ENCODE peak calls at places on chromosome X, in seven cellular contexts. One of them, this sample, is unnamed.

GRCh38 chrX:151801980-151802379 is 67.4 kb downstream of the CNGA2 start:
- DNase-seq in ascending aorta: no peak
- DNase-seq in choroid plexus epithelial cell: no peak
- DNase-seq in cardiac muscle cell: no peak
- DNase-seq in astrocyte of the spinal cord: no peak
- DNase-seq in mesenchymal stem cell: no peak
- DNase-seq in HL-60: no peak
- DNase-seq in this sample: no peak

GRCh38 chrX:129739591-129739990 is 812 bp downstream of the XPNPEP2 start:
- DNase-seq in ascending aorta: no peak
- DNase-seq in choroid plexus epithelial cell: no peak
- DNase-seq in cardiac muscle cell: no peak
- DNase-seq in astrocyte of the spinal cord: no peak
- DNase-seq in mesenchymal stem cell: no peak
- DNase-seq in HL-60: no peak
- DNase-seq in this sample: no peak

GRCh38 chrX:103562801-103563200 is 22.5 kb upstream of the TCEAL4 start:
- DNase-seq in ascending aorta: no peak
- DNase-seq in choroid plexus epithelial cell: no peak
- DNase-seq in cardiac muscle cell: no peak
- DNase-seq in astrocyte of the spinal cord: no peak
- DNase-seq in mesenchymal stem cell: no peak
- DNase-seq in HL-60: no peak
- DNase-seq in this sample: no peak

GRCh38 chrX:131734621-131735020 is 190.7 kb downstream of the OR13H1 start:
- DNase-seq in ascending aorta: peak
- DNase-seq in choroid plexus epithelial cell: no peak
- DNase-seq in cardiac muscle cell: no peak
- DNase-seq in astrocyte of the spinal cord: peak
- DNase-seq in mesenchymal stem cell: no peak
- DNase-seq in HL-60: peak
- DNase-seq in this sample: no peak

GRCh38 chrX:56812515-56813105 is 83.6 kb downstream of the NBDY start:
- DNase-seq in ascending aorta: no peak
- DNase-seq in choroid plexus epithelial cell: peak
- DNase-seq in cardiac muscle cell: no peak
- DNase-seq in astrocyte of the spinal cord: no peak
- DNase-seq in mesenchymal stem cell: peak
- DNase-seq in HL-60: no peak
- DNase-seq in this sample: no peak

GRCh38 chrX:152072236-152072635 is 66.1 kb downstream of the MAGEA10 start:
- DNase-seq in ascending aorta: no peak
- DNase-seq in choroid plexus epithelial cell: peak
- DNase-seq in cardiac muscle cell: no peak
- DNase-seq in astrocyte of the spinal cord: peak
- DNase-seq in mesenchymal stem cell: peak
- DNase-seq in HL-60: no peak
- DNase-seq in this sample: no peak

GRCh38 chrX:150161092-150161672 is 201.9 kb upstream of the MAMLD1 start:
- DNase-seq in ascending aorta: no peak
- DNase-seq in choroid plexus epithelial cell: no peak
- DNase-seq in cardiac muscle cell: no peak
- DNase-seq in astrocyte of the spinal cord: no peak
- DNase-seq in mesenchymal stem cell: no peak
- DNase-seq in HL-60: no peak
- DNase-seq in this sample: no peak

GRCh38 chrX:38347136-38347535 is 5.3 kb upstream of the OTC start:
- DNase-seq in ascending aorta: no peak
- DNase-seq in choroid plexus epithelial cell: peak
- DNase-seq in cardiac muscle cell: peak
- DNase-seq in astrocyte of the spinal cord: peak
- DNase-seq in mesenchymal stem cell: peak
- DNase-seq in HL-60: peak
- DNase-seq in this sample: peak

GRCh38 chrX:150544222-150544787 is 24.1 kb upstream of the MTM1 start:
- DNase-seq in ascending aorta: peak
- DNase-seq in choroid plexus epithelial cell: peak
- DNase-seq in cardiac muscle cell: peak
- DNase-seq in astrocyte of the spinal cord: no peak
- DNase-seq in mesenchymal stem cell: no peak
- DNase-seq in HL-60: no peak
- DNase-seq in this sample: no peak

GRCh38 chrX:100447563-100448397 is 37.7 kb upstream of the PCDH19 start:
- DNase-seq in ascending aorta: peak
- DNase-seq in choroid plexus epithelial cell: peak
- DNase-seq in cardiac muscle cell: peak
- DNase-seq in astrocyte of the spinal cord: peak
- DNase-seq in mesenchymal stem cell: peak
- DNase-seq in HL-60: peak
- DNase-seq in this sample: peak

GRCh38 chrX:35890699-35891098 is 28.8 kb upstream of the CFAP47 start:
- DNase-seq in ascending aorta: no peak
- DNase-seq in choroid plexus epithelial cell: peak
- DNase-seq in cardiac muscle cell: peak
- DNase-seq in astrocyte of the spinal cord: peak
- DNase-seq in mesenchymal stem cell: peak
- DNase-seq in HL-60: peak
- DNase-seq in this sample: peak

GRCh38 chrX:56766554-56767412 is 37.7 kb downstream of the NBDY start:
- DNase-seq in ascending aorta: peak
- DNase-seq in choroid plexus epithelial cell: peak
- DNase-seq in cardiac muscle cell: no peak
- DNase-seq in astrocyte of the spinal cord: no peak
- DNase-seq in mesenchymal stem cell: peak
- DNase-seq in HL-60: no peak
- DNase-seq in this sample: no peak

GRCh38 chrX:53479295-53479694 is 45.1 kb upstream of the HSD17B10 start:
- DNase-seq in ascending aorta: no peak
- DNase-seq in choroid plexus epithelial cell: no peak
- DNase-seq in cardiac muscle cell: no peak
- DNase-seq in astrocyte of the spinal cord: no peak
- DNase-seq in mesenchymal stem cell: peak
- DNase-seq in HL-60: no peak
- DNase-seq in this sample: no peak

GRCh38 chrX:13053171-13053570 is 8.8 kb upstream of the FAM9C start:
- DNase-seq in ascending aorta: no peak
- DNase-seq in choroid plexus epithelial cell: no peak
- DNase-seq in cardiac muscle cell: no peak
- DNase-seq in astrocyte of the spinal cord: no peak
- DNase-seq in mesenchymal stem cell: no peak
- DNase-seq in HL-60: no peak
- DNase-seq in this sample: no peak

GRCh38 chrX:47321978-47322377 is 48.4 kb upstream of the ZNF157 start:
- DNase-seq in ascending aorta: no peak
- DNase-seq in choroid plexus epithelial cell: no peak
- DNase-seq in cardiac muscle cell: no peak
- DNase-seq in astrocyte of the spinal cord: no peak
- DNase-seq in mesenchymal stem cell: no peak
- DNase-seq in HL-60: no peak
- DNase-seq in this sample: no peak

GRCh38 chrX:55867254-55867653 is 149.7 kb downstream of the RRAGB start:
- DNase-seq in ascending aorta: no peak
- DNase-seq in choroid plexus epithelial cell: peak
- DNase-seq in cardiac muscle cell: no peak
- DNase-seq in astrocyte of the spinal cord: peak
- DNase-seq in mesenchymal stem cell: peak
- DNase-seq in HL-60: no peak
- DNase-seq in this sample: peak

GRCh38 chrX:125646195-125646594 is 326.5 kb downstream of the TEX13C start:
- DNase-seq in ascending aorta: no peak
- DNase-seq in choroid plexus epithelial cell: no peak
- DNase-seq in cardiac muscle cell: no peak
- DNase-seq in astrocyte of the spinal cord: no peak
- DNase-seq in mesenchymal stem cell: no peak
- DNase-seq in HL-60: peak
- DNase-seq in this sample: no peak

GRCh38 chrX:12370444-12371089 is 232.3 kb downstream of the FRMPD4 start:
- DNase-seq in ascending aorta: no peak
- DNase-seq in choroid plexus epithelial cell: peak
- DNase-seq in cardiac muscle cell: no peak
- DNase-seq in astrocyte of the spinal cord: no peak
- DNase-seq in mesenchymal stem cell: peak
- DNase-seq in HL-60: no peak
- DNase-seq in this sample: no peak

GRCh38 chrX:125757794-125758564 is 408.1 kb downstream of the DCAF12L2 start:
- DNase-seq in ascending aorta: no peak
- DNase-seq in choroid plexus epithelial cell: no peak
- DNase-seq in cardiac muscle cell: no peak
- DNase-seq in astrocyte of the spinal cord: no peak
- DNase-seq in mesenchymal stem cell: no peak
- DNase-seq in HL-60: no peak
- DNase-seq in this sample: no peak

DNA sequence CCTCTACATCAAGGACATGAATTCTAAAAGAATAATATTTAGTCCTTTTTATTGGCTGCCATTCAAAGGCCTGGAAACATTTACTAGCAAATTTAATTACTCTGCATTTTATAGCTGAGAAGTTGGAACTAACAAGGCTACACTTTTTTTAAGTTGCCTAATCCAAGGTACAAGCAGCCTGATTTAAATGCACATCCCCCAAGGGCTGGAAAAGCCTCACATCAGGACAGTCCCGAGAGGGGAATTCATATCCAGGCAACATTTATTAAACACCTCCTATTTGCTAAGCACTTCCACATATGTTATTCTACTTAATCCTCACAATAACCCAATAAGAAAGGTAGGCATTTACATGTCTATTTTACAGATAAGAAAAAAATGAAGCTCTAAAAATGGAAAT is 81.5 kb downstream of the HS6ST2 start:
- DNase-seq in ascending aorta: no peak
- DNase-seq in choroid plexus epithelial cell: no peak
- DNase-seq in cardiac muscle cell: no peak
- DNase-seq in astrocyte of the spinal cord: no peak
- DNase-seq in mesenchymal stem cell: no peak
- DNase-seq in HL-60: no peak
- DNase-seq in this sample: no peak
- H3K4me3 ChIP-seq in ascending aorta: no peak
- H3K4me3 ChIP-seq in choroid plexus epithelial cell: no peak
- H3K4me3 ChIP-seq in cardiac muscle cell: no peak
- H3K4me3 ChIP-seq in astrocyte of the spinal cord: no peak
- H3K4me3 ChIP-seq in mesenchymal stem cell: no peak
- H3K4me3 ChIP-seq in HL-60: no peak
- H3K4me3 ChIP-seq in this sample: no peak

DNA sequence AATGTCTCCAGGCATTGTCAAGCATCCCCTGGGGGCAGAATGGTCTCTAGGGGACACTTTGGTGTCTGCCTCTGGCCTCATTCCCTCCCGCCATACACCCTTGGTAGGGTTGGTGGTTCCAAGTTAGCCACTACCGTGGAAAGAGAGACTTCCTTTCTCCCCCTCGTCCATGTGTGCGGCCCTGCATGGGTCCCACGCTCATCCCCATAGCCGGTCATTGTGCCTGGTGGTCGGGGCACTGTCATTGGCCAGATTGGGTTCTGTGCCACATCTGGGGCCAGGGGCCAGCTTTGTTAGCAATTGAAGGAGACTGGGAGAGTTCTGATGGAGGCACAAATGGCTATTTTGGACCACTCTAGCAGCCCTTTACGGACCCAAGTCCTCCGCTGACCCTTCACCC is 17.3 kb downstream of the CLCN4 start:
- DNase-seq in ascending aorta: no peak
- DNase-seq in choroid plexus epithelial cell: no peak
- DNase-seq in cardiac muscle cell: no peak
- DNase-seq in astrocyte of the spinal cord: no peak
- DNase-seq in mesenchymal stem cell: no peak
- DNase-seq in HL-60: no peak
- DNase-seq in this sample: no peak
- H3K4me3 ChIP-seq in ascending aorta: no peak
- H3K4me3 ChIP-seq in choroid plexus epithelial cell: no peak
- H3K4me3 ChIP-seq in cardiac muscle cell: no peak
- H3K4me3 ChIP-seq in astrocyte of the spinal cord: no peak
- H3K4me3 ChIP-seq in mesenchymal stem cell: no peak
- H3K4me3 ChIP-seq in HL-60: no peak
- H3K4me3 ChIP-seq in this sample: no peak

GRCh38 chrX:40003982-40004535 is 93.7 kb downstream of the BCOR start:
- DNase-seq in ascending aorta: no peak
- DNase-seq in choroid plexus epithelial cell: no peak
- DNase-seq in cardiac muscle cell: no peak
- DNase-seq in astrocyte of the spinal cord: no peak
- DNase-seq in mesenchymal stem cell: no peak
- DNase-seq in HL-60: no peak
- DNase-seq in this sample: no peak

GRCh38 chrX:40006025-40007017 is 91.4 kb downstream of the BCOR start:
- DNase-seq in ascending aorta: no peak
- DNase-seq in choroid plexus epithelial cell: no peak
- DNase-seq in cardiac muscle cell: peak
- DNase-seq in astrocyte of the spinal cord: no peak
- DNase-seq in mesenchymal stem cell: peak
- DNase-seq in HL-60: peak
- DNase-seq in this sample: peak

GRCh38 chrX:40007136-40007535 is 90.6 kb downstream of the BCOR start:
- DNase-seq in ascending aorta: no peak
- DNase-seq in choroid plexus epithelial cell: no peak
- DNase-seq in cardiac muscle cell: no peak
- DNase-seq in astrocyte of the spinal cord: no peak
- DNase-seq in mesenchymal stem cell: no peak
- DNase-seq in HL-60: no peak
- DNase-seq in this sample: no peak

GRCh38 chrX:40004916-40005289 is 92.9 kb downstream of the BCOR start:
- DNase-seq in ascending aorta: no peak
- DNase-seq in choroid plexus epithelial cell: no peak
- DNase-seq in cardiac muscle cell: no peak
- DNase-seq in astrocyte of the spinal cord: no peak
- DNase-seq in mesenchymal stem cell: no peak
- DNase-seq in HL-60: no peak
- DNase-seq in this sample: no peak

GRCh38 chrX:40005290-40006011 is 92.3 kb downstream of the BCOR start:
- DNase-seq in ascending aorta: no peak
- DNase-seq in choroid plexus epithelial cell: no peak
- DNase-seq in cardiac muscle cell: no peak
- DNase-seq in astrocyte of the spinal cord: no peak
- DNase-seq in mesenchymal stem cell: no peak
- DNase-seq in HL-60: no peak
- DNase-seq in this sample: no peak
- H3K4me3 ChIP-seq in ascending aorta: peak
- H3K4me3 ChIP-seq in choroid plexus epithelial cell: no peak
- H3K4me3 ChIP-seq in cardiac muscle cell: no peak
- H3K4me3 ChIP-seq in astrocyte of the spinal cord: no peak
- H3K4me3 ChIP-seq in mesenchymal stem cell: no peak
- H3K4me3 ChIP-seq in HL-60: no peak
- H3K4me3 ChIP-seq in this sample: no peak

DNA sequence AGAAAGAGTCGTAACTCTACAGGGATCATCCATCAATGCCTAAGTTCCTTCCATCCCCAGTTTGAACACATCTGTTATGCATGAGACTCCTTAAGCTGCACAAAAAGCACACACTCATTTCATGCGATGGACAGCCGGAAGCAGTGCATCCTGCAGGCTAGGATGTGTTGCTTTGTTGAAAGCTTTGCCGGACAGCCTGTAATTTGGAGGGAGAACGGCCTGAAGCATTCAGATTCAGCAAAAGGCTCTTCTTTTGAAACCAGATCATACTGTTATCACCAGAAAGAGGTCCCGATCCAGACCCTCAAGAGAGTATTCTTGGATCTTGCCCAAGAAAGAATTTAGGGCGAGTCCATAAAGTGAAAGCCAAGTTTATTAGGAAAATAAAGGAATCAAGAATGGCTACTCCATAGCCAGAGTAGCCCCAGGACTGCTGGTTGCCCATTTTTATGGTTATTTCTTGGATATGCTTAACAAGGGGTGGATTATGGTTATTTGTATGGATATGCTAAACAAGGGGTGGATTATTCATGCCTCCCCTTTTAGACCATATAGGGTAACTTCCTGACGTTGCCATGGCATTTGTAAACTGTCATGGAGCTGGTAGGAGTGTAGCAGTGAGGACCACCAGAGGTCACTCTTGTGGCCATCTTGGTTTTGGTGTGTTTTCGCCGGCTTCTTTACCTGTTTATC is 48.1 kb upstream of the DHRSX start:
- DNase-seq in ascending aorta: no peak
- DNase-seq in choroid plexus epithelial cell: peak
- DNase-seq in cardiac muscle cell: no peak
- DNase-seq in astrocyte of the spinal cord: no peak
- DNase-seq in mesenchymal stem cell: no peak
- DNase-seq in HL-60: no peak
- DNase-seq in this sample: peak
- H3K4me3 ChIP-seq in ascending aorta: no peak
- H3K4me3 ChIP-seq in choroid plexus epithelial cell: no peak
- H3K4me3 ChIP-seq in cardiac muscle cell: no peak
- H3K4me3 ChIP-seq in astrocyte of the spinal cord: no peak
- H3K4me3 ChIP-seq in mesenchymal stem cell: no peak
- H3K4me3 ChIP-seq in HL-60: no peak
- H3K4me3 ChIP-seq in this sample: no peak

This sample was measured in hepatocyte.